ENCODE peak calls at places on chromosomes 7 and 10, in five cellular contexts. N, Q, S, J and T are unnamed samples.

GRCh38 chr7:121102619-121103018 is 114.1 kb downstream of the CPED1 start:
- DNase-seq in N (no peak), J (peak), Q (no peak), S (peak), T (no peak)

GRCh38 chr7:108335264-108335918 is 120.8 kb downstream of the NRCAM start:
- DNase-seq in N (no peak), S (peak), Q (peak), J (peak), T (peak)

GRCh38 chr10:79054203-79055099 is 14.3 kb upstream of the ZMIZ1 start:
- DNase-seq in J (no peak), S (peak), N (no peak), Q (no peak), T (peak)

GRCh38 chr7:107982918-107983389 is 20.0 kb downstream of the LAMB1 start:
- DNase-seq in N (no peak), S (peak), J (no peak), Q (no peak), T (no peak)

GRCh38 chr7:106365252-106366005 is 80.6 kb upstream of the NAMPT start:
- DNase-seq in J (peak), Q (no peak), N (no peak), S (peak), T (peak)

GRCh38 chr7:36430171-36430570 is 40.5 kb downstream of the ANLN start:
- DNase-seq in J (no peak), Q (no peak), S (no peak), N (no peak), T (no peak)

GRCh38 chr10:29960261-29960660 is 99.1 kb downstream of the JCAD start:
- DNase-seq in S (no peak), Q (no peak), N (no peak), J (no peak), T (no peak)

GRCh38 chr10:14889318-14889717 is 10.7 kb downstream of the SUV39H2 start:
- DNase-seq in N (no peak), J (no peak), S (no peak), Q (no peak), T (no peak)

GRCh38 chr7:145599376-145599775 is 517.2 kb upstream of the CNTNAP2 start:
- DNase-seq in Q (no peak), J (no peak), S (no peak), N (no peak), T (no peak)

GRCh38 chr10:76902949-76903348 is 734.7 kb downstream of the KCNMA1 start:
- DNase-seq in J (peak), Q (no peak), S (peak), N (no peak), T (peak)

GRCh38 chr10:43377393-43377883 is 6.0 kb downstream of the FXYD4 start:
- DNase-seq in N (no peak), Q (no peak), J (peak), S (peak), T (peak)

GRCh38 chr7:109178342-109178741 is 608.7 kb downstream of the DNAJB9 start:
- DNase-seq in S (no peak), Q (no peak), J (no peak), N (no peak), T (no peak)

GRCh38 chr7:127270093-127270492 is 17.4 kb upstream of the GRM8 start:
- DNase-seq in N (no peak), J (no peak), Q (no peak), S (no peak), T (no peak)

GRCh38 chr7:12630615-12630884 is 56.9 kb upstream of the ARL4A start:
- DNase-seq in S (no peak), Q (no peak), J (no peak), N (no peak), T (no peak)

GRCh38 chr10:101607124-101607523 is 19.0 kb downstream of the DPCD start:
- DNase-seq in S (no peak), N (no peak), Q (no peak), J (no peak), T (no peak)

GRCh38 chr7:36216063-36216684 is 63.1 kb downstream of the EEPD1 start:
- DNase-seq in N (no peak), Q (no peak), S (peak), J (no peak), T (no peak)

GRCh38 chr7:100896743-100897051 is 1.0 kb upstream of the ACHE start:
- DNase-seq in J (no peak), N (no peak), Q (no peak), S (no peak), T (no peak)

GRCh38 chr7:150737265-150738055 is at the start of gene GIMAP5:
- DNase-seq in S (no peak), Q (no peak), N (no peak), J (no peak), T (no peak)
- H3K4me3 ChIP-seq in S (no peak), Q (peak), N (peak), J (no peak), T (peak)

DNA sequence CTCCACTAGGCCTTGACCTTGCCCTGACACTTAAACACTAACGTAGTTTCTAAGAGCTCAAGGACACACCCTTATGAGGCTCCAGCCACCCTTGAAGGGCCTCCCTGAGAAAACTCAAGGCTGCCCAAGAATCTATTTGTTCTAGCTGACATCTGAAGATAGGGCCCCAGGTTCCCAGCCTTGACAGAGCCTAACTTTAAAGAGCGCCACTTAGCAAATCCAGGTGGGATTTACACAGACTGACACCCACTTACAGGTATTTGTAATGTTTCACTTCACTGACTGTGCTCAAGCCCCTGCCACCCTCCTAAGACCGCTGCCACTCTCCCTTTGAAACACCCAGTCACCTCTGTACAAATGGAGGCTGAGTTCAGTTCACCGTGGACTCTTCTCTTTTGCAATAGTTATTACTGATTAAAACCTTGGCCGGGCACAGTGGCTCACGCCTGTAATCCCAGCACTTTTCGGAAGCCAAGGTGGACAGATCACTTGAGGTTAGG is 90.4 kb downstream of the SVOPL start:
- DNase-seq in N (no peak), Q (no peak), S (peak), J (no peak), T (peak)
- H3K27ac ChIP-seq in N (no peak), Q (no peak), S (peak), J (no peak), T (no peak)

DNA sequence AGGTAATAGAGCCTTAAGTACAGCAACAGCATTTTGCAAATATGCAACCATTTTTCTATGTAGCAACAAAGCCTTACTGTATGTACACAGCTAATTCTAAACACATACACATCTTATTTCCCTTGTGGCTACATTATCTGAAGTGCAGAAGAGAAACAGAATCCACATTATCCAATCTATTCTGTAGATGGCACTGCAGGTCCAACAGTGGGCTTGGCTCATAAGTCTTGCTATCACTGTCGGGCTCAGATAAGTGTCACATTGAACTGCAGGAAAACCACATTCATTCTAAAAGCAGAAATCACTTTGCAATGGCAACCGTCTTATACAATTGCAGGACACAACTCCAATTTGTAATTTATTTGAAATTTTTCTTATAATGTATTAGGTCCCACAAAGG is 109.8 kb upstream of the NOBOX start:
- DNase-seq in S (peak), Q (no peak), J (no peak), N (no peak), T (no peak)
- TF ChIP-seq CTCF in S (peak), Q (no peak), J (peak), N (peak), T (peak)

GRCh38 chr7:1616741-1617140 is 46.9 kb upstream of the PSMG3 start:
- DNase-seq in J (no peak), S (no peak), Q (no peak), N (no peak), T (no peak)

GRCh38 chr7:1619152-1620079 is 49.6 kb upstream of the PSMG3 start:
- DNase-seq in N (no peak), S (no peak), J (no peak), Q (no peak), T (no peak)

GRCh38 chr7:1618475-1618874 is 48.6 kb upstream of the PSMG3 start:
- DNase-seq in J (no peak), Q (no peak), N (no peak), S (no peak), T (no peak)

GRCh38 chr7:1620835-1621234 is 49.2 kb upstream of the ELFN1 start:
- DNase-seq in J (no peak), S (no peak), Q (no peak), N (no peak), T (no peak)

GRCh38 chr7:1617957-1618356 is 48.1 kb upstream of the PSMG3 start:
- DNase-seq in J (no peak), Q (no peak), S (no peak), N (no peak), T (no peak)
- H3K4me3 ChIP-seq in J (no peak), Q (no peak), S (no peak), N (no peak), T (no peak)

GRCh38 chr10:71271626-71272025 is 47.4 kb upstream of the SLC29A3 start:
- DNase-seq in N (no peak), S (no peak), J (no peak), Q (no peak), T (no peak)
- H3K27ac ChIP-seq in N (no peak), S (no peak), J (no peak), Q (no peak), T (no peak)

GRCh38 chr10:60254776-60255175 is 134.9 kb downstream of the ANK3 start:
- DNase-seq in S (no peak), Q (no peak), J (no peak), N (no peak), T (no peak)

GRCh38 chr10:60258429-60258797 is 131.3 kb downstream of the ANK3 start:
- DNase-seq in S (no peak), N (no peak), J (no peak), Q (no peak), T (no peak)

GRCh38 chr10:60253490-60253889 is 136.2 kb downstream of the ANK3 start:
- DNase-seq in S (no peak), J (no peak), Q (no peak), N (no peak), T (no peak)

GRCh38 chr10:60257767-60258428 is 131.8 kb downstream of the ANK3 start:
- DNase-seq in J (no peak), Q (no peak), N (no peak), S (peak), T (no peak)

DNA sequence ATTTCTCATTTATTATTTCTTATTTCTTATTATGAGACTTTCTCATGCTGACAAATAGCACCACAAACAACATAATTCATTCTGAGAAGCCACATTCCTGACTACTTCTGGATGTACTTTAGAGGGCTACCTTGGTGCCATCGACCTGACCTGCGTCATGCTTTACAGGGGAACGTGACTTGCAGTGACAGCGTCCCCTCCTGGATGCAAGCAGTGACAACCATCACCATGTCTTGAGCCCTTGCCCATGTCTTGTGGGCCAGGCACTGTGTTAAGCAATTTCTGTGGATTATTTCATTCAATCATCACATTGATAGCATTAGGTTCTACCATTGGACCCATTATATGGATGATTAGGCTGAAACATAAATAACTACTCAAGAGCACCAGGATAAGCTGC is 137.0 kb downstream of the ANK3 start:
- DNase-seq in N (no peak), Q (no peak), J (no peak), S (no peak), T (no peak)
- TF ChIP-seq CTCF in N (no peak), Q (no peak), J (no peak), S (no peak), T (no peak)